ENCODE peak calls at places on chromosomes 7 and 10, in seven cellular contexts. One of them, this sample, is unnamed.

GRCh38 chr10:132808568-132809236 is 22.8 kb upstream of the NKX6-2 start:
- DNase-seq in progenitor cell of endocrine pancreas: no peak
- DNase-seq in ACHN: no peak
- DNase-seq in lung: no peak
- DNase-seq in G401: no peak
- DNase-seq in kidney epithelial cell: no peak
- DNase-seq in esophagus squamous epithelium: no peak
- DNase-seq in this sample: no peak

GRCh38 chr7:139450851-139451250 is 32.6 kb downstream of the KLRG2 start:
- DNase-seq in progenitor cell of endocrine pancreas: no peak
- DNase-seq in ACHN: no peak
- DNase-seq in lung: no peak
- DNase-seq in G401: no peak
- DNase-seq in kidney epithelial cell: no peak
- DNase-seq in esophagus squamous epithelium: no peak
- DNase-seq in this sample: no peak

GRCh38 chr7:101527844-101528667 is 101.0 kb downstream of the MYL10 start:
- DNase-seq in progenitor cell of endocrine pancreas: no peak
- DNase-seq in ACHN: no peak
- DNase-seq in lung: peak
- DNase-seq in G401: peak
- DNase-seq in kidney epithelial cell: no peak
- DNase-seq in esophagus squamous epithelium: no peak
- DNase-seq in this sample: no peak

GRCh38 chr7:47681241-47681810 is 99.4 kb upstream of the TNS3 start:
- DNase-seq in progenitor cell of endocrine pancreas: no peak
- DNase-seq in ACHN: no peak
- DNase-seq in lung: no peak
- DNase-seq in G401: no peak
- DNase-seq in kidney epithelial cell: no peak
- DNase-seq in esophagus squamous epithelium: no peak
- DNase-seq in this sample: no peak

GRCh38 chr7:27175005-27175625 is 995 bp upstream of the HOXA10 start:
- DNase-seq in progenitor cell of endocrine pancreas: no peak
- DNase-seq in ACHN: no peak
- DNase-seq in lung: no peak
- DNase-seq in G401: peak
- DNase-seq in kidney epithelial cell: no peak
- DNase-seq in esophagus squamous epithelium: no peak
- DNase-seq in this sample: no peak

GRCh38 chr10:63527401-63527800 is 6.2 kb downstream of the REEP3 start:
- DNase-seq in progenitor cell of endocrine pancreas: no peak
- DNase-seq in ACHN: no peak
- DNase-seq in lung: no peak
- DNase-seq in G401: peak
- DNase-seq in kidney epithelial cell: no peak
- DNase-seq in esophagus squamous epithelium: no peak
- DNase-seq in this sample: no peak

GRCh38 chr7:16933296-16934248 is 51.8 kb upstream of the AGR3 start:
- DNase-seq in progenitor cell of endocrine pancreas: no peak
- DNase-seq in ACHN: no peak
- DNase-seq in lung: no peak
- DNase-seq in G401: no peak
- DNase-seq in kidney epithelial cell: no peak
- DNase-seq in esophagus squamous epithelium: no peak
- DNase-seq in this sample: no peak

GRCh38 chr7:149140784-149141183 is 6.5 kb upstream of the ZNF398 start:
- DNase-seq in progenitor cell of endocrine pancreas: no peak
- DNase-seq in ACHN: no peak
- DNase-seq in lung: no peak
- DNase-seq in G401: no peak
- DNase-seq in kidney epithelial cell: no peak
- DNase-seq in esophagus squamous epithelium: no peak
- DNase-seq in this sample: no peak

GRCh38 chr7:137986252-137987010 is 15.5 kb downstream of the CREB3L2 start:
- DNase-seq in progenitor cell of endocrine pancreas: no peak
- DNase-seq in ACHN: no peak
- DNase-seq in lung: no peak
- DNase-seq in G401: no peak
- DNase-seq in kidney epithelial cell: no peak
- DNase-seq in esophagus squamous epithelium: no peak
- DNase-seq in this sample: no peak

GRCh38 chr7:1590476-1590875 is 20.6 kb upstream of the PSMG3 start:
- DNase-seq in progenitor cell of endocrine pancreas: no peak
- DNase-seq in ACHN: no peak
- DNase-seq in lung: no peak
- DNase-seq in G401: no peak
- DNase-seq in kidney epithelial cell: no peak
- DNase-seq in esophagus squamous epithelium: no peak
- DNase-seq in this sample: no peak

GRCh38 chr10:65571011-65571570 is 1354.7 kb upstream of the LRRTM3 start:
- DNase-seq in progenitor cell of endocrine pancreas: no peak
- DNase-seq in ACHN: peak
- DNase-seq in lung: no peak
- DNase-seq in G401: no peak
- DNase-seq in kidney epithelial cell: no peak
- DNase-seq in esophagus squamous epithelium: no peak
- DNase-seq in this sample: no peak

GRCh38 chr7:25173184-25173583 is 48.1 kb upstream of the CYCS start:
- DNase-seq in progenitor cell of endocrine pancreas: no peak
- DNase-seq in ACHN: no peak
- DNase-seq in lung: no peak
- DNase-seq in G401: no peak
- DNase-seq in kidney epithelial cell: no peak
- DNase-seq in esophagus squamous epithelium: no peak
- DNase-seq in this sample: no peak

GRCh38 chr10:78451592-78451991 is 417.9 kb downstream of the RPS24 start:
- DNase-seq in progenitor cell of endocrine pancreas: no peak
- DNase-seq in ACHN: no peak
- DNase-seq in lung: no peak
- DNase-seq in G401: no peak
- DNase-seq in kidney epithelial cell: no peak
- DNase-seq in esophagus squamous epithelium: no peak
- DNase-seq in this sample: no peak

GRCh38 chr7:77837966-77838365 is 39.4 kb downstream of the PHTF2 start:
- DNase-seq in progenitor cell of endocrine pancreas: no peak
- DNase-seq in ACHN: no peak
- DNase-seq in lung: no peak
- DNase-seq in G401: no peak
- DNase-seq in kidney epithelial cell: no peak
- DNase-seq in esophagus squamous epithelium: no peak
- DNase-seq in this sample: no peak

GRCh38 chr10:29619273-29619672 is 15.5 kb downstream of the SVIL start:
- DNase-seq in progenitor cell of endocrine pancreas: no peak
- DNase-seq in ACHN: peak
- DNase-seq in lung: no peak
- DNase-seq in G401: no peak
- DNase-seq in kidney epithelial cell: no peak
- DNase-seq in esophagus squamous epithelium: no peak
- DNase-seq in this sample: no peak

GRCh38 chr7:26704786-26705185 is 159.6 kb downstream of the SKAP2 start:
- DNase-seq in progenitor cell of endocrine pancreas: no peak
- DNase-seq in ACHN: no peak
- DNase-seq in lung: no peak
- DNase-seq in G401: no peak
- DNase-seq in kidney epithelial cell: no peak
- DNase-seq in esophagus squamous epithelium: no peak
- DNase-seq in this sample: no peak

GRCh38 chr10:67607472-67607871 is 88.5 kb downstream of the CTNNA3 start:
- DNase-seq in progenitor cell of endocrine pancreas: no peak
- DNase-seq in ACHN: peak
- DNase-seq in lung: no peak
- DNase-seq in G401: no peak
- DNase-seq in kidney epithelial cell: no peak
- DNase-seq in esophagus squamous epithelium: no peak
- DNase-seq in this sample: no peak

GRCh38 chr7:157001920-157002818 is 8.3 kb downstream of the MNX1 start:
- DNase-seq in progenitor cell of endocrine pancreas: no peak
- DNase-seq in ACHN: no peak
- DNase-seq in lung: no peak
- DNase-seq in G401: no peak
- DNase-seq in kidney epithelial cell: no peak
- DNase-seq in esophagus squamous epithelium: no peak
- DNase-seq in this sample: no peak

GRCh38 chr7:118232837-118233236 is 8.3 kb downstream of the ANKRD7 start:
- DNase-seq in progenitor cell of endocrine pancreas: no peak
- DNase-seq in ACHN: no peak
- DNase-seq in lung: no peak
- DNase-seq in G401: no peak
- DNase-seq in kidney epithelial cell: peak
- DNase-seq in esophagus squamous epithelium: no peak
- DNase-seq in this sample: no peak

GRCh38 chr7:133044722-133045473 is 37.0 kb downstream of the CHCHD3 start:
- DNase-seq in progenitor cell of endocrine pancreas: no peak
- DNase-seq in ACHN: no peak
- DNase-seq in lung: no peak
- DNase-seq in G401: peak
- DNase-seq in kidney epithelial cell: no peak
- DNase-seq in esophagus squamous epithelium: no peak
- DNase-seq in this sample: no peak

This sample was measured in cerebellar nuclear complex.